ENCODE peak calls at places on chromosomes 6 and 20, in seven cellular contexts. E, B, F, O, C, A and Z are unnamed samples.

GRCh38 chr20:13469262-13469661 is 169.5 kb downstream of the TASP1 start:
- DNase-seq in F (no peak), B (no peak), A (no peak), C (no peak), E (no peak), O (no peak), Z (no peak)

GRCh38 chr20:17786221-17786718 is 86.5 kb downstream of the BANF2 start:
- DNase-seq in B (no peak), E (no peak), C (no peak), F (no peak), A (peak), O (no peak), Z (no peak)

GRCh38 chr6:14442250-14442649 is 324.7 kb downstream of the CD83 start:
- DNase-seq in O (no peak), C (no peak), B (no peak), F (no peak), A (no peak), E (no peak), Z (no peak)

GRCh38 chr20:64065973-64066341 is 3.0 kb downstream of the TCEA2 start:
- DNase-seq in O (peak), E (peak), F (peak), B (peak), A (no peak), C (no peak), Z (peak)

GRCh38 chr20:13119583-13119982 is 101.5 kb upstream of the ISM1 start:
- DNase-seq in B (peak), C (no peak), A (peak), F (peak), O (no peak), E (peak), Z (peak)

GRCh38 chr6:39790772-39791171 is 1.4 kb upstream of the DAAM2 start:
- DNase-seq in E (no peak), O (no peak), A (no peak), C (no peak), F (no peak), B (no peak), Z (no peak)

GRCh38 chr20:50346372-50347347 is 156.0 kb downstream of the CEBPB start:
- DNase-seq in A (peak), B (no peak), O (no peak), F (peak), C (no peak), E (no peak), Z (no peak)

GRCh38 chr20:3248167-3248992 is 9.4 kb upstream of the SLC4A11 start:
- DNase-seq in O (no peak), B (no peak), C (no peak), A (no peak), E (no peak), F (no peak), Z (no peak)

GRCh38 chr20:41627001-41627400 is 8.8 kb upstream of the CHD6 start:
- DNase-seq in E (no peak), B (no peak), C (no peak), O (no peak), F (no peak), A (no peak), Z (no peak)

GRCh38 chr6:43934803-43935602 is 165.0 kb downstream of the VEGFA start:
- DNase-seq in O (no peak), E (no peak), A (peak), C (no peak), F (no peak), B (no peak), Z (no peak)

GRCh38 chr20:62587757-62588402 is 54.4 kb upstream of the SLCO4A1 start:
- DNase-seq in F (peak), C (no peak), E (no peak), O (no peak), B (no peak), A (no peak), Z (no peak)

GRCh38 chr6:81749704-81750103 is 2.8 kb downstream of the TENT5A start:
- DNase-seq in A (no peak), F (no peak), C (no peak), E (no peak), O (no peak), B (no peak), Z (no peak)

GRCh38 chr6:105389543-105389942 is 13.3 kb downstream of the PREP start:
- DNase-seq in C (no peak), B (no peak), A (no peak), O (no peak), E (no peak), F (no peak), Z (no peak)

GRCh38 chr20:57622579-57623381 is 2.6 kb upstream of the ZBP1 start:
- DNase-seq in F (no peak), B (peak), C (peak), A (peak), E (peak), O (peak), Z (peak)

GRCh38 chr20:20483328-20483727 is 115.4 kb downstream of the INSM1 start:
- DNase-seq in F (no peak), B (no peak), A (no peak), O (no peak), C (no peak), E (no peak), Z (no peak)

GRCh38 chr6:98871057-98871456 is 36.7 kb downstream of the POU3F2 start:
- DNase-seq in B (peak), A (no peak), O (no peak), F (peak), C (no peak), E (no peak), Z (no peak)

GRCh38 chr6:157380458-157380778 is 572 bp upstream of the ZDHHC14 start:
- DNase-seq in B (no peak), C (no peak), E (no peak), O (no peak), F (no peak), A (no peak), Z (no peak)

GRCh38 chr6:124119591-124119990 is 315.9 kb downstream of the NKAIN2 start:
- DNase-seq in A (no peak), C (no peak), O (no peak), B (no peak), E (no peak), F (no peak), Z (no peak)

GRCh38 chr6:99611148-99611547 is 4.5 kb downstream of the PRDM13 start:
- DNase-seq in O (no peak), B (no peak), A (no peak), F (no peak), E (no peak), C (no peak), Z (no peak)

GRCh38 chr20:6079011-6079410 is 25.2 kb upstream of the LRRN4 start:
- DNase-seq in F (no peak), C (no peak), E (no peak), B (no peak), A (no peak), O (no peak), Z (no peak)

GRCh38 chr6:142693446-142693845 is 251.5 kb downstream of the HIVEP2 start:
- DNase-seq in C (no peak), F (no peak), A (no peak), E (no peak), B (no peak), O (no peak), Z (no peak)

GRCh38 chr6:44000164-44000842 is 126.9 kb downstream of the MRPL14 start:
- DNase-seq in O (no peak), F (no peak), A (no peak), B (no peak), C (no peak), E (no peak), Z (no peak)

GRCh38 chr6:140027239-140027638 is 652.8 kb upstream of the CITED2 start:
- DNase-seq in F (no peak), C (no peak), E (no peak), O (no peak), A (no peak), B (no peak), Z (no peak)

GRCh38 chr6:110180228-110181008 is at the start of gene CDC40:
- DNase-seq in A (peak), F (no peak), B (no peak), C (peak), O (no peak), E (peak), Z (peak)

GRCh38 chr6:16397623-16398022 is 159.2 kb downstream of the GMPR start:
- DNase-seq in B (no peak), O (no peak), F (no peak), E (no peak), C (no peak), A (no peak), Z (no peak)

GRCh38 chr6:72464246-72464645 is 157.6 kb upstream of the KCNQ5 start:
- DNase-seq in B (no peak), E (no peak), O (no peak), F (peak), A (no peak), C (no peak), Z (no peak)